ENCODE peak calls at places on chromosomes 12 and 14, in four cellular contexts. K is uterus, O is caudate nucleus, Q is right lobe of liver. J is an unnamed sample.

GRCh38 chr12:52060498-52061177 is 9.1 kb upstream of the ATG101 start:
- DNase-seq in K (peak; percentile 21), Q (no peak), O (no peak), J (no peak)

GRCh38 chr12:103771466-103771865 is 69.6 kb downstream of the NT5DC3 start:
- DNase-seq in O (peak; percentile 28), Q (peak; percentile 56), K (peak; percentile 52), J (peak; percentile 58)

GRCh38 chr14:64641760-64642159 is 62.5 kb upstream of the PLEKHG3 start:
- DNase-seq in K (no peak), Q (no peak), O (no peak), J (no peak)

GRCh38 chr12:54666008-54666407 is 17.8 kb upstream of the DCD start:
- DNase-seq in O (no peak), K (no peak), Q (no peak), J (no peak)

GRCh38 chr12:20426191-20426590 is 57.9 kb downstream of the PDE3A start:
- DNase-seq in K (peak; percentile 53), Q (no peak), O (no peak), J (no peak)

GRCh38 chr14:101584049-101584859 is 23.0 kb downstream of the DIO3 start:
- DNase-seq in O (no peak), Q (no peak), K (peak; percentile 76), J (peak; percentile 54)

GRCh38 chr12:41962171-41962572 is 182.5 kb downstream of the GXYLT1 start:
- DNase-seq in O (peak; percentile 41), K (no peak), Q (no peak), J (peak; percentile 26)

GRCh38 chr14:21505009-21505553 is 6.1 kb downstream of the METTL3 start:
- DNase-seq in Q (no peak), K (no peak), O (no peak), J (no peak)

GRCh38 chr12:92634730-92635129 is 68.1 kb upstream of the PLEKHG7 start:
- DNase-seq in Q (no peak), K (no peak), O (no peak), J (no peak)

GRCh38 chr14:58770501-58770982 is 132.8 kb downstream of the DACT1 start:
- DNase-seq in O (no peak), K (no peak), Q (no peak), J (no peak)

GRCh38 chr12:80419660-80420059 is 24.4 kb upstream of the PTPRQ start:
- DNase-seq in K (no peak), Q (no peak), O (no peak), J (peak; percentile 46)

GRCh38 chr12:67352682-67353081 is 83.5 kb downstream of the CAND1 start:
- DNase-seq in K (no peak), Q (no peak), O (no peak), J (no peak)

GRCh38 chr14:50038398-50039119 is 77.8 kb downstream of the VCPKMT start:
- DNase-seq in Q (no peak), K (no peak), O (no peak), J (no peak)

GRCh38 chr12:96241484-96242256 is 47.5 kb downstream of the ELK3 start:
- DNase-seq in K (peak; percentile 65), Q (no peak), O (no peak), J (no peak)

GRCh38 chr14:94485944-94486841 is 10.2 kb upstream of the SERPINA9 start:
- DNase-seq in Q (peak; percentile 68), K (peak; percentile 42), O (peak; percentile 19), J (peak; percentile 50)

DNA sequence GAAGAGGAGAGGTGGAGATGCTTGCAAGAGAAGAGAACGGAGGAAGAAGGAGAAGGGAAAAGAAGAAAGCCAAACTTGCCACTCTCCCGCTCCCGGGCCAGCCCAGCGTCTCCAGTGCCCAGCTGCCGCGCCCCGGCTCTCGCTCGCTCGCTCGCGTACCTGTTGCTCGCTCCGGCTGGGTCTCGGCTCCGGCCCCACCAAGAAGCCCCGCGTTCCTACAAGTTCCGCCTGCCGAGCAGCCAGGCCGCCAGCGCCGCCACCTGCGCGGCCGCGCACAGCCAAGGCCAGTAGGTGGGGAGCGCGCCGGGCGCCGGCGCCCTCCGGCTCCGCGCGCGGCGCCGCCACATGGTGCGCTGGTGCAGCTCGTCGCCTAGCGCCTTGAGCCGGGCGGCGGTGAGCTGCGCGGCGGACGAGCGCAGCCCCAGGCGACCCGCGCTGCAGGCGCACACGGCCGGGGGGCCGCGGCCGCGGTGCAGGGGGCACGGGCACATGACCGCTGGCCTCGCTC is 370 bp downstream of the HRK start:
- DNase-seq in Q (no peak), K (no peak), O (peak; percentile 18), J (peak; percentile 50)
- H3K27ac ChIP-seq in Q (no peak overlapping the region), K (no peak overlapping the region), O (no peak overlapping the region), J (no peak overlapping the region)

GRCh38 chr12:17778242-17778641 is 311.8 kb downstream of the RERGL start:
- DNase-seq in Q (no peak), K (no peak), O (no peak), J (no peak)
- H3K27ac ChIP-seq in Q (no peak overlapping the region), K (no peak overlapping the region), O (no peak overlapping the region), J (no peak overlapping the region)

GRCh38 chr12:124297856-124298255 is 3.0 kb downstream of the RFLNA start:
- DNase-seq in K (no peak), Q (no peak), O (no peak), J (no peak)
- H3K27ac ChIP-seq in K (no peak overlapping the region), Q (no peak overlapping the region), O (no peak overlapping the region), J (no peak overlapping the region)

GRCh38 chr12:124289634-124290600 is 5.0 kb upstream of the RFLNA start:
- DNase-seq in K (no peak), O (no peak), Q (no peak), J (peak; percentile 61)
- H3K27ac ChIP-seq in K (no peak overlapping the region), O (no peak overlapping the region), Q (no peak overlapping the region), J (peak overlapping the region; percentile 71)

J was measured in SJCRH30.